ENCODE peak calls at places on chromosomes 11 and 22, in eight cellular contexts. One of them, this sample, is unnamed.

GRCh38 chr11:72511393-72512047 is 77.2 kb upstream of the CLPB start:
- DNase-seq in sciatic nerve: no peak
- DNase-seq in brain microvascular endothelial cell: peak
- DNase-seq in endothelial cell of umbilical vein: no peak
- DNase-seq in T-helper 9 cell: no peak
- DNase-seq in non-pigmented ciliary epithelial cell: no peak
- DNase-seq in ACHN: no peak
- DNase-seq in activated naive CD4-positive, alpha-beta T cell: no peak
- DNase-seq in this sample: no peak

GRCh38 chr11:57424802-57425564 is 1.9 kb downstream of the SLC43A3 start:
- DNase-seq in sciatic nerve: peak
- DNase-seq in brain microvascular endothelial cell: peak
- DNase-seq in endothelial cell of umbilical vein: peak
- DNase-seq in T-helper 9 cell: peak
- DNase-seq in non-pigmented ciliary epithelial cell: peak
- DNase-seq in ACHN: peak
- DNase-seq in activated naive CD4-positive, alpha-beta T cell: peak
- DNase-seq in this sample: peak

GRCh38 chr11:102546923-102547471 is 16.4 kb upstream of the MMP7 start:
- DNase-seq in sciatic nerve: no peak
- DNase-seq in brain microvascular endothelial cell: no peak
- DNase-seq in endothelial cell of umbilical vein: no peak
- DNase-seq in T-helper 9 cell: no peak
- DNase-seq in non-pigmented ciliary epithelial cell: no peak
- DNase-seq in ACHN: no peak
- DNase-seq in activated naive CD4-positive, alpha-beta T cell: no peak
- DNase-seq in this sample: no peak

GRCh38 chr22:25845985-25846745 is 104.2 kb downstream of the MYO18B start:
- DNase-seq in sciatic nerve: no peak
- DNase-seq in brain microvascular endothelial cell: peak
- DNase-seq in endothelial cell of umbilical vein: no peak
- DNase-seq in T-helper 9 cell: no peak
- DNase-seq in non-pigmented ciliary epithelial cell: no peak
- DNase-seq in ACHN: no peak
- DNase-seq in activated naive CD4-positive, alpha-beta T cell: no peak
- DNase-seq in this sample: no peak

GRCh38 chr11:114141863-114142590 is 82.5 kb downstream of the ZBTB16 start:
- DNase-seq in sciatic nerve: no peak
- DNase-seq in brain microvascular endothelial cell: no peak
- DNase-seq in endothelial cell of umbilical vein: no peak
- DNase-seq in T-helper 9 cell: no peak
- DNase-seq in non-pigmented ciliary epithelial cell: no peak
- DNase-seq in ACHN: no peak
- DNase-seq in activated naive CD4-positive, alpha-beta T cell: no peak
- DNase-seq in this sample: no peak

GRCh38 chr22:43419371-43420080 is 7.7 kb downstream of the MPPED1 start:
- DNase-seq in sciatic nerve: no peak
- DNase-seq in brain microvascular endothelial cell: no peak
- DNase-seq in endothelial cell of umbilical vein: no peak
- DNase-seq in T-helper 9 cell: no peak
- DNase-seq in non-pigmented ciliary epithelial cell: no peak
- DNase-seq in ACHN: no peak
- DNase-seq in activated naive CD4-positive, alpha-beta T cell: no peak
- DNase-seq in this sample: no peak

GRCh38 chr22:23772315-23773246 is at the start of gene MMP11:
- DNase-seq in sciatic nerve: peak
- DNase-seq in brain microvascular endothelial cell: no peak
- DNase-seq in endothelial cell of umbilical vein: no peak
- DNase-seq in T-helper 9 cell: peak
- DNase-seq in non-pigmented ciliary epithelial cell: no peak
- DNase-seq in ACHN: peak
- DNase-seq in activated naive CD4-positive, alpha-beta T cell: no peak
- DNase-seq in this sample: peak

GRCh38 chr11:128349650-128350296 is 237.6 kb downstream of the ETS1 start:
- DNase-seq in sciatic nerve: no peak
- DNase-seq in brain microvascular endothelial cell: no peak
- DNase-seq in endothelial cell of umbilical vein: no peak
- DNase-seq in T-helper 9 cell: no peak
- DNase-seq in non-pigmented ciliary epithelial cell: no peak
- DNase-seq in ACHN: no peak
- DNase-seq in activated naive CD4-positive, alpha-beta T cell: no peak
- DNase-seq in this sample: no peak

GRCh38 chr11:57306941-57307598 is 17.7 kb downstream of the TNKS1BP1 start:
- DNase-seq in sciatic nerve: no peak
- DNase-seq in brain microvascular endothelial cell: no peak
- DNase-seq in endothelial cell of umbilical vein: no peak
- DNase-seq in T-helper 9 cell: no peak
- DNase-seq in non-pigmented ciliary epithelial cell: no peak
- DNase-seq in ACHN: no peak
- DNase-seq in activated naive CD4-positive, alpha-beta T cell: no peak
- DNase-seq in this sample: no peak

GRCh38 chr11:84714316-84714780 is 912.8 kb downstream of the DLG2 start:
- DNase-seq in sciatic nerve: peak
- DNase-seq in brain microvascular endothelial cell: peak
- DNase-seq in endothelial cell of umbilical vein: no peak
- DNase-seq in T-helper 9 cell: no peak
- DNase-seq in non-pigmented ciliary epithelial cell: peak
- DNase-seq in ACHN: peak
- DNase-seq in activated naive CD4-positive, alpha-beta T cell: no peak
- DNase-seq in this sample: no peak

GRCh38 chr22:44181033-44181911 is 547 bp downstream of the PARVG start:
- DNase-seq in sciatic nerve: no peak
- DNase-seq in brain microvascular endothelial cell: no peak
- DNase-seq in endothelial cell of umbilical vein: no peak
- DNase-seq in T-helper 9 cell: peak
- DNase-seq in non-pigmented ciliary epithelial cell: no peak
- DNase-seq in ACHN: no peak
- DNase-seq in activated naive CD4-positive, alpha-beta T cell: no peak
- DNase-seq in this sample: peak

GRCh38 chr22:48157676-48158075 is 1395.2 kb downstream of the TBC1D22A start:
- DNase-seq in sciatic nerve: no peak
- DNase-seq in brain microvascular endothelial cell: no peak
- DNase-seq in endothelial cell of umbilical vein: no peak
- DNase-seq in T-helper 9 cell: no peak
- DNase-seq in non-pigmented ciliary epithelial cell: no peak
- DNase-seq in ACHN: no peak
- DNase-seq in activated naive CD4-positive, alpha-beta T cell: no peak
- DNase-seq in this sample: no peak

GRCh38 chr11:10488581-10489443 is 33.7 kb downstream of the AMPD3 start:
- DNase-seq in sciatic nerve: no peak
- DNase-seq in brain microvascular endothelial cell: no peak
- DNase-seq in endothelial cell of umbilical vein: no peak
- DNase-seq in T-helper 9 cell: no peak
- DNase-seq in non-pigmented ciliary epithelial cell: no peak
- DNase-seq in ACHN: no peak
- DNase-seq in activated naive CD4-positive, alpha-beta T cell: no peak
- DNase-seq in this sample: no peak

GRCh38 chr11:65958306-65958705 is 3.2 kb upstream of the SART1 start:
- DNase-seq in sciatic nerve: no peak
- DNase-seq in brain microvascular endothelial cell: no peak
- DNase-seq in endothelial cell of umbilical vein: no peak
- DNase-seq in T-helper 9 cell: no peak
- DNase-seq in non-pigmented ciliary epithelial cell: no peak
- DNase-seq in ACHN: no peak
- DNase-seq in activated naive CD4-positive, alpha-beta T cell: no peak
- DNase-seq in this sample: no peak

GRCh38 chr11:5620606-5621521 is 3.9 kb upstream of the TRIM34 start:
- DNase-seq in sciatic nerve: no peak
- DNase-seq in brain microvascular endothelial cell: peak
- DNase-seq in endothelial cell of umbilical vein: peak
- DNase-seq in T-helper 9 cell: no peak
- DNase-seq in non-pigmented ciliary epithelial cell: peak
- DNase-seq in ACHN: no peak
- DNase-seq in activated naive CD4-positive, alpha-beta T cell: no peak
- DNase-seq in this sample: no peak

GRCh38 chr11:540583-541432 is 3.5 kb downstream of the LRRC56 start:
- DNase-seq in sciatic nerve: no peak
- DNase-seq in brain microvascular endothelial cell: no peak
- DNase-seq in endothelial cell of umbilical vein: no peak
- DNase-seq in T-helper 9 cell: no peak
- DNase-seq in non-pigmented ciliary epithelial cell: no peak
- DNase-seq in ACHN: no peak
- DNase-seq in activated naive CD4-positive, alpha-beta T cell: no peak
- DNase-seq in this sample: no peak

GRCh38 chr11:28566643-28567042 is 458.5 kb downstream of the METTL15 start:
- DNase-seq in sciatic nerve: peak
- DNase-seq in brain microvascular endothelial cell: peak
- DNase-seq in endothelial cell of umbilical vein: peak
- DNase-seq in T-helper 9 cell: no peak
- DNase-seq in non-pigmented ciliary epithelial cell: peak
- DNase-seq in ACHN: no peak
- DNase-seq in activated naive CD4-positive, alpha-beta T cell: no peak
- DNase-seq in this sample: no peak

GRCh38 chr11:131064373-131064991 is 148.2 kb upstream of the SNX19 start:
- DNase-seq in sciatic nerve: peak
- DNase-seq in brain microvascular endothelial cell: peak
- DNase-seq in endothelial cell of umbilical vein: peak
- DNase-seq in T-helper 9 cell: no peak
- DNase-seq in non-pigmented ciliary epithelial cell: peak
- DNase-seq in ACHN: peak
- DNase-seq in activated naive CD4-positive, alpha-beta T cell: no peak
- DNase-seq in this sample: no peak

GRCh38 chr22:26330971-26331625 is 98.0 kb upstream of the ASPHD2 start:
- DNase-seq in sciatic nerve: no peak
- DNase-seq in brain microvascular endothelial cell: peak
- DNase-seq in endothelial cell of umbilical vein: peak
- DNase-seq in T-helper 9 cell: peak
- DNase-seq in non-pigmented ciliary epithelial cell: no peak
- DNase-seq in ACHN: peak
- DNase-seq in activated naive CD4-positive, alpha-beta T cell: peak
- DNase-seq in this sample: peak

GRCh38 chr22:45785458-45785857 is 113.8 kb downstream of the ATXN10 start:
- DNase-seq in sciatic nerve: no peak
- DNase-seq in brain microvascular endothelial cell: no peak
- DNase-seq in endothelial cell of umbilical vein: no peak
- DNase-seq in T-helper 9 cell: no peak
- DNase-seq in non-pigmented ciliary epithelial cell: no peak
- DNase-seq in ACHN: peak
- DNase-seq in activated naive CD4-positive, alpha-beta T cell: no peak
- DNase-seq in this sample: no peak